ENCODE peak calls at places on chromosomes 6 and 20, in five cellular contexts. N is K562, I is HCT116, O is Panc1, J is GM23338. C is an unnamed sample.

GRCh38 chr6:131004387-131004755 is 58.7 kb downstream of the EPB41L2 start:
- ATAC-seq in J (no peak), O (no peak), N (peak), I (no peak), C (no peak)

GRCh38 chr20:18796282-18796833 is 17.2 kb upstream of the SCP2D1 start:
- ATAC-seq in O (no peak), I (no peak), J (no peak), N (no peak), C (no peak)

GRCh38 chr20:56439784-56440291 is 27.8 kb downstream of the CASS4 start:
- ATAC-seq in N (no peak), J (no peak), O (no peak), I (no peak), C (peak)

GRCh38 chr6:109081516-109081915 is 13.1 kb downstream of the SESN1 start:
- ATAC-seq in N (peak), O (no peak), I (no peak), J (no peak), C (no peak)

GRCh38 chr6:158006331-158006730 is 24.7 kb downstream of the SYNJ2 start:
- ATAC-seq in J (no peak), N (no peak), I (no peak), O (no peak), C (no peak)

GRCh38 chr6:132405143-132405915 is 4.1 kb upstream of the MOXD1 start:
- ATAC-seq in J (no peak), I (no peak), O (no peak), N (no peak), C (no peak)

GRCh38 chr20:31508517-31509244 is 5.6 kb upstream of the HM13 start:
- ATAC-seq in N (peak), I (no peak), J (no peak), O (no peak), C (no peak)

GRCh38 chr6:3575701-3576100 is 118.9 kb upstream of the SLC22A23 start:
- ATAC-seq in J (peak), O (no peak), I (no peak), N (no peak), C (no peak)

GRCh38 chr20:3044336-3044965 is 1.0 kb downstream of the GNRH2 start:
- ATAC-seq in I (no peak), N (no peak), O (no peak), J (no peak), C (no peak)

GRCh38 chr6:128889870-128890269 is 6.9 kb downstream of the LAMA2 start:
- ATAC-seq in J (no peak), N (no peak), O (no peak), I (no peak), C (no peak)

GRCh38 chr6:107805504-107805903 is 18.6 kb downstream of the SCML4 start:
- ATAC-seq in J (no peak), N (no peak), I (no peak), O (no peak), C (no peak)

GRCh38 chr6:137119196-137120104 is 54.0 kb downstream of the IL22RA2 start:
- ATAC-seq in I (no peak), N (no peak), J (no peak), O (no peak), C (no peak)

GRCh38 chr6:76490456-76490855 is 418.0 kb upstream of the IMPG1 start:
- ATAC-seq in I (no peak), J (no peak), O (no peak), N (no peak), C (no peak)

GRCh38 chr6:16741112-16742016 is 19.9 kb downstream of the ATXN1 start:
- ATAC-seq in J (no peak), I (peak), O (peak), N (no peak), C (no peak)

GRCh38 chr20:771741-772464 is 3.6 kb upstream of the SLC52A3 start:
- ATAC-seq in I (no peak), O (no peak), N (no peak), J (no peak), C (no peak)

GRCh38 chr6:158472453-158472852 is 87.4 kb upstream of the TMEM181 start:
- ATAC-seq in O (no peak), N (no peak), J (no peak), I (no peak), C (no peak)

GRCh38 chr6:45548657-45549515 is 171.2 kb upstream of the SUPT3H start:
- ATAC-seq in O (peak), J (no peak), N (no peak), I (no peak), C (no peak)

GRCh38 chr6:30889921-30890645 is 5.8 kb downstream of the DDR1 start:
- ATAC-seq in N (no peak), O (no peak), I (no peak), J (no peak), C (no peak)

DNA sequence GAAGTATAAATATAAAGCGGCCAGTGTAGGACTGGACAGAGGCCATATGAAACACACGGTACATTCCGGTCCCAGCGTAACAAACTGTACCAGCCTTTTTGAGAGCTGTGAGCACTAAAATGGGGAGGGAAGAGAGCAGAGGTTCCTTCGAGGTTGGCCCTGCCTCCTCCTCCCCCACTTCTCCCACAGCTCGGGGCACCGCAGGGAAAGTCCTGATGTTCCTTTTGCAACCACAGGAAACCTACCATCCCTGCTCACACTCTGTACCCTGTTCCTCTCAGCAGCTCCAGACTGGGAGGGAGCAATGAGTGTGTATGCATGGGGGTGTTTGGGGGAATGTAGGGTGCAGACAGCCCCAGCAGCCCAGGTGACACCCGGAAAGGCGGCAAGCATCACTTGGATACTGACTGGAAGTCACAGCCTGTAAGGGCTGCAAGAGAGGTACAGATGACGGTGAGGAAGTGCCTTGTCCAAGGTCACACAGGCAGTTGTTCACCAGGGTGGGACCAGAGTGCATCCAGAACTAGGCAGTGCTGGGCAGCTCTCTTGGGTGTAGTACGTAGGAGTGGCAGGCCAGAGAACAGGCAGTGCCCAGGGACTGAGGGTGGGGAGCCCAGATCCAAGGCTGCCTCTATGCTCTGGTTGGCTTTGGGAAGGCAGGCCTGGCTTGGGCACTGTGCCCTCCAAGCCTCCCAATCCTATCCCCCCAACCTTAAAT is 11.0 kb upstream of the ARMC12 start:
- ATAC-seq in O (no peak), J (no peak), I (no peak), N (peak), C (peak)
- TF ChIP-seq POLR2AphosphoS5 in O (no peak), J (no peak), I (no peak), N (no peak), C (peak)

GRCh38 chr6:47352169-47352568 is 42.5 kb upstream of the TNFRSF21 start:
- ATAC-seq in J (peak), N (peak), O (no peak), I (peak), C (no peak)
- TF ChIP-seq CTCF in J (peak), N (peak), O (peak), I (peak), C (no peak)

GRCh38 chr20:50514750-50515149 is 4.6 kb downstream of the PTPN1 start:
- ATAC-seq in J (no peak), O (no peak), I (no peak), N (no peak), C (no peak)
- H3K27ac ChIP-seq in J (no peak), O (no peak), I (no peak), N (peak), C (no peak)

DNA sequence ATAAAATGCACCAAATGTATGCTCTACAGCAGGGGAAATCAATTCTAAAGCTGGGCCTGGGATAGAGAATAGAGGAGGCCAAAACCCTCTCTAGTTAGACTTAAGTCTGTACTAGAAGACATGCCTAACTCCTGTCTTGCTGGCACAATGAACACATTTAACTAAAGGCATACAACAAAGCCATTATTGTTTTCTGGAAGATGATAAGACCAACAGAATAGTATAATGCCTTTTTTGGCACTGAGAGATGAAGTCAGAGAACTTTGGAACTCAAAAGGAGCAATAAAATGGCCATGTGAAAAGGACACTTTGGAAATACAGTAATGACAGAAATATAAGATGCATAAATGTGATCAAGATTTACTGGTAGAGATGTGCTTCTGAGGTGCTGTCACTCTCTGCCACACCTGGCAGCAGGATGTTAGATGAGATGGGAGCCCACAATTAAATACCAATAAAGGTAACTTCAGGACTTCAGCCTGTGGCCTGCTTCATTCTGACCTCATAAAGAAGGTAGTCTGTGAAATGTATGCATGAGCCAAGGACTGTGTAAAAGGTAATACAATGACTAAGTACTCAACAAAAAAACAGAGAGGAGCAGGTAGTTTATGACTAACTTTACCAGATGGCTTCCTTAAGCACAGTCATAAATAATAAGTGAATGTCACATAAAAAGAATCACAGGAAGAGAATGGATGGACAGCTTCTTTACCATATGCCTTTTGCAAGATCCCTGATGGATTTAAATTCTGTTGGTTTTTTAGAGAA is 333.4 kb downstream of the BCKDHB start:
- ATAC-seq in J (no peak), N (no peak), I (peak), O (no peak), C (no peak)
- TF ChIP-seq POLR2AphosphoS5 in J (no peak), N (no peak), I (no peak), O (no peak), C (no peak)

GRCh38 chr6:29510202-29510601 is 22.4 kb upstream of the MAS1L start:
- ATAC-seq in J (no peak), I (peak), O (no peak), N (peak), C (no peak)
- TF ChIP-seq CTCF in J (no peak), I (no peak), O (no peak), N (peak), C (no peak)

GRCh38 chr6:43948527-43949450 is 178.5 kb downstream of the MRPL14 start:
- ATAC-seq in I (no peak), O (no peak), N (no peak), J (no peak), C (no peak)
- H3K27ac ChIP-seq in I (no peak), O (no peak), N (peak), J (no peak), C (no peak)